ENCODE peak calls at places on chromosomes 7 and 10, in seven cellular contexts. One of them, this sample, is unnamed.
A peak's percentile ranks its signal among the peaks of the same experiment; 100 is the strongest.

GRCh38 chr10:29257106-29257783 is 31.6 kb upstream of the LYZL1 start:
- DNase-seq in PC-9: peak; percentile 81
- DNase-seq in A549: no peak
- DNase-seq in stomach: no peak
- DNase-seq in cardiac muscle cell: peak; percentile 62
- DNase-seq in A673: no peak
- DNase-seq in mammary epithelial cell: peak; percentile 40
- DNase-seq in this sample: peak; percentile 9

GRCh38 chr10:75008952-75009351 is 102.5 kb upstream of the SAMD8 start:
- DNase-seq in mammary epithelial cell: no peak
- DNase-seq in cardiac muscle cell: no peak
- DNase-seq in stomach: no peak
- DNase-seq in A549: no peak
- DNase-seq in PC-9: no peak
- DNase-seq in A673: no peak
- DNase-seq in this sample: no peak

GRCh38 chr10:77179015-77179695 is 458.5 kb downstream of the KCNMA1 start:
- DNase-seq in cardiac muscle cell: no peak
- DNase-seq in A673: peak; percentile 19
- DNase-seq in PC-9: peak; percentile 49
- DNase-seq in mammary epithelial cell: peak; percentile 77
- DNase-seq in stomach: no peak
- DNase-seq in A549: peak; percentile 29
- DNase-seq in this sample: peak; percentile 70

GRCh38 chr7:4830176-4830575 is 31.7 kb downstream of the PAPOLB start:
- DNase-seq in A673: peak; percentile 86
- DNase-seq in A549: peak; percentile 35
- DNase-seq in mammary epithelial cell: no peak
- DNase-seq in cardiac muscle cell: peak; percentile 90
- DNase-seq in stomach: peak; percentile 71
- DNase-seq in PC-9: no peak
- DNase-seq in this sample: no peak

GRCh38 chr10:131071721-131072120 is 239.8 kb downstream of the TCERG1L start:
- DNase-seq in A673: no peak
- DNase-seq in PC-9: no peak
- DNase-seq in A549: no peak
- DNase-seq in mammary epithelial cell: no peak
- DNase-seq in stomach: no peak
- DNase-seq in cardiac muscle cell: no peak
- DNase-seq in this sample: no peak

GRCh38 chr10:86251426-86251825 is 115.2 kb downstream of the GRID1 start:
- DNase-seq in mammary epithelial cell: no peak
- DNase-seq in A673: no peak
- DNase-seq in cardiac muscle cell: no peak
- DNase-seq in stomach: no peak
- DNase-seq in PC-9: no peak
- DNase-seq in A549: no peak
- DNase-seq in this sample: no peak

GRCh38 chr7:95549818-95550529 is 46.3 kb downstream of the PDK4 start:
- DNase-seq in PC-9: peak; percentile 97
- DNase-seq in stomach: peak; percentile 94
- DNase-seq in A673: peak; percentile 88
- DNase-seq in cardiac muscle cell: no peak
- DNase-seq in mammary epithelial cell: peak; percentile 86
- DNase-seq in A549: peak; percentile 74
- DNase-seq in this sample: peak; percentile 94

GRCh38 chr10:37263304-37263703 is 137.9 kb downstream of the ANKRD30A start:
- DNase-seq in cardiac muscle cell: no peak
- DNase-seq in A673: peak; percentile 5
- DNase-seq in A549: no peak
- DNase-seq in stomach: no peak
- DNase-seq in mammary epithelial cell: no peak
- DNase-seq in PC-9: no peak
- DNase-seq in this sample: no peak

GRCh38 chr7:83355143-83355542 is 192.5 kb upstream of the PCLO start:
- DNase-seq in stomach: no peak
- DNase-seq in A673: no peak
- DNase-seq in cardiac muscle cell: no peak
- DNase-seq in PC-9: no peak
- DNase-seq in A549: no peak
- DNase-seq in mammary epithelial cell: no peak
- DNase-seq in this sample: no peak

GRCh38 chr7:34133983-34134782 is 228.8 kb downstream of the BMPER start:
- DNase-seq in PC-9: no peak
- DNase-seq in A549: peak; percentile 64
- DNase-seq in mammary epithelial cell: peak; percentile 75
- DNase-seq in cardiac muscle cell: peak; percentile 76
- DNase-seq in A673: peak; percentile 81
- DNase-seq in stomach: peak; percentile 51
- DNase-seq in this sample: no peak

GRCh38 chr7:21690717-21691116 is 147.9 kb downstream of the DNAH11 start:
- DNase-seq in cardiac muscle cell: no peak
- DNase-seq in mammary epithelial cell: no peak
- DNase-seq in stomach: no peak
- DNase-seq in A673: no peak
- DNase-seq in A549: no peak
- DNase-seq in PC-9: no peak
- DNase-seq in this sample: no peak

GRCh38 chr7:139682136-139683013 is 95.4 kb downstream of the HIPK2 start:
- DNase-seq in A549: peak; percentile 41
- DNase-seq in A673: no peak
- DNase-seq in mammary epithelial cell: peak; percentile 90
- DNase-seq in cardiac muscle cell: peak; percentile 64
- DNase-seq in PC-9: no peak
- DNase-seq in stomach: no peak
- DNase-seq in this sample: no peak

GRCh38 chr10:65675236-65675635 is 1250.6 kb upstream of the LRRTM3 start:
- DNase-seq in stomach: no peak
- DNase-seq in cardiac muscle cell: no peak
- DNase-seq in A673: no peak
- DNase-seq in A549: no peak
- DNase-seq in mammary epithelial cell: no peak
- DNase-seq in PC-9: no peak
- DNase-seq in this sample: no peak

GRCh38 chr7:127792528-127793342 is 140.7 kb downstream of the SND1 start:
- DNase-seq in A673: peak; percentile 43
- DNase-seq in A549: peak; percentile 19
- DNase-seq in mammary epithelial cell: no peak
- DNase-seq in PC-9: no peak
- DNase-seq in stomach: peak; percentile 40
- DNase-seq in cardiac muscle cell: peak; percentile 26
- DNase-seq in this sample: no peak

GRCh38 chr10:78299861-78300453 is 266.3 kb downstream of the RPS24 start:
- DNase-seq in A673: no peak
- DNase-seq in stomach: no peak
- DNase-seq in A549: no peak
- DNase-seq in cardiac muscle cell: no peak
- DNase-seq in mammary epithelial cell: no peak
- DNase-seq in PC-9: no peak
- DNase-seq in this sample: no peak

GRCh38 chr10:96814264-96814663 is 17.8 kb upstream of the LCOR start:
- DNase-seq in mammary epithelial cell: peak; percentile 84
- DNase-seq in cardiac muscle cell: no peak
- DNase-seq in PC-9: peak; percentile 51
- DNase-seq in A673: no peak
- DNase-seq in stomach: no peak
- DNase-seq in A549: no peak
- DNase-seq in this sample: no peak

GRCh38 chr10:103781329-103782061 is 73.9 kb downstream of the SH3PXD2A start:
- DNase-seq in stomach: no peak
- DNase-seq in A673: peak; percentile 63
- DNase-seq in A549: peak; percentile 68
- DNase-seq in cardiac muscle cell: no peak
- DNase-seq in mammary epithelial cell: peak; percentile 99
- DNase-seq in PC-9: peak; percentile 92
- DNase-seq in this sample: no peak
- TF ChIP-seq CTCF in stomach: no peak
- TF ChIP-seq CTCF in A673: peak; percentile 41
- TF ChIP-seq CTCF in A549: peak; percentile 39
- TF ChIP-seq CTCF in cardiac muscle cell: peak; percentile 41
- TF ChIP-seq CTCF in mammary epithelial cell: peak; percentile 68
- TF ChIP-seq CTCF in PC-9: peak; percentile 59
- TF ChIP-seq CTCF in this sample: no peak

DNA sequence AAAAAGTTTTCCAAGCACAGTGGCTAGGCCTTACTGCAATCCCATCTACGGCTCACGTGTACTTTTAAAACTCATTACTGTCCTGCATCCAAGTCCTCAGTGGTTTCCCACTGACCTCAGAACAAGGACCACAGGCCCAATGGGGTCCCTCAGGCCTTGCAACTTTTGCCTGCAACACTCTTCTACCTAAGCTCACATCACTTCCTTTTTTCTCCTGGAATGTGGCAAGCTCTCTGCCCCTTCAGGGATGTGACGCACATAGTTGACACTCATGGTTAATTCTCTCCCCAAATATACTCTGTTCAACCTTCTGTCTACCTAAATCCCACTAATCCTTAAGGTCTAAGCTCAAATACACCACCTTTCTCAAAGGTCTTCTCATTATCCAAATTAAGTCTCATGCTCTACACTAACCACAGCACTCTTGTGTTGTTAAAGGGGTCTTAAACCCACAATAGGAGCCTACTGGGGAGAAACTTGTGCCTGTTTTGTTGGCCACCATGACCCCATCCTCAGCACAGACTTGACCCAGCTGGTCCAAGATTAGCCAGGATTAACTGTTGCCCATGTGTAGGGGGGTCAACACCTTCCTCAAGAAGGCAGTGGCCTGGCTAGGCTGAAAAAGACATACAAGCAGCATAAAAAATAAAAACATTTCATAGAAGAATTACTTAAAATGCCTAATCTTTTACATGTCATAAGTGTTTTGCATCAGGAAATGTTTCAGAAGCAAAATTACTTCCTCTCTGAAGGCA is 15.2 kb downstream of the HNRNPF start:
- DNase-seq in A673: no peak
- DNase-seq in mammary epithelial cell: no peak
- DNase-seq in PC-9: no peak
- DNase-seq in stomach: no peak
- DNase-seq in A549: no peak
- DNase-seq in cardiac muscle cell: no peak
- DNase-seq in this sample: no peak
- H3K4me3 ChIP-seq in A673: no peak overlapping the region
- H3K4me3 ChIP-seq in mammary epithelial cell: no peak overlapping the region
- H3K4me3 ChIP-seq in PC-9: no peak overlapping the region
- H3K4me3 ChIP-seq in stomach: no peak overlapping the region
- H3K4me3 ChIP-seq in A549: no peak overlapping the region
- H3K4me3 ChIP-seq in cardiac muscle cell: no peak overlapping the region
- H3K4me3 ChIP-seq in this sample: no peak overlapping the region

DNA sequence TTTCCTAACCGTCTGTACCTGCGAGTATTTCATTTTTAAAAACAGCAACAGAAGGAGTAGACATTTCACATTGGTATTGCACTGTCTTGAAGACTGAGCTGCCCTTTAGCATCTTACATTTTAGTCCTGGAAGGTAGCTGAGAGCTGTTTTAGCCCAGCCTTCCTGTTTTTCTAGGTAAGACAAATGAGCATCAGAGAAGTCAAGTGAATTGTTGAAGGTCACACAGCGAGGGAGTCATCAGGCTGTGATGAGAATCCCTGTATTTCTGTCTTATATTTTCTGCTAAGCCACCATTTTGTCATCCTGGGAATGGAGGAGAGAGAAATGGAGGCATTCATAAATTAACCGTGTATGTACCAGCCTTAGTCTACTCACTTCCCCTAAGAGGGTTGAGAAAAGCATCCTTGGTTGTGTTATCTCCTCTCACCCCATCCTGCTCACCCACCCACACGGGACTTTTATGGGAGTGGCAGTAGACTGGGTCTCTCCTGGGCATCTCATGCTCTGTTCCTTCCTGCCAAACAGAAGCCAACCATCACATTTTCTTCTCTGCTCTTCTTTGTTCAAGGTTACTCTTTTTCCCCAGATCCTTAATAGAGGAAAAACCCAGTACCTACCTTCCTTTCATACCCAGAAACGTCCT is 8.5 kb downstream of the RBM20 start:
- DNase-seq in cardiac muscle cell: no peak
- DNase-seq in stomach: no peak
- DNase-seq in mammary epithelial cell: no peak
- DNase-seq in PC-9: no peak
- DNase-seq in A673: no peak
- DNase-seq in A549: no peak
- DNase-seq in this sample: no peak
- H3K27ac ChIP-seq in cardiac muscle cell: no peak overlapping the region
- H3K27ac ChIP-seq in stomach: peak overlapping the region; percentile 68
- H3K27ac ChIP-seq in mammary epithelial cell: no peak overlapping the region
- H3K27ac ChIP-seq in PC-9: no peak overlapping the region
- H3K27ac ChIP-seq in A673: no peak overlapping the region
- H3K27ac ChIP-seq in A549: no peak overlapping the region
- H3K27ac ChIP-seq in this sample: peak overlapping the region; percentile 60

GRCh38 chr10:118542205-118542604 is 53.2 kb downstream of the PRLHR start:
- DNase-seq in stomach: no peak
- DNase-seq in A549: no peak
- DNase-seq in mammary epithelial cell: no peak
- DNase-seq in A673: no peak
- DNase-seq in PC-9: no peak
- DNase-seq in cardiac muscle cell: no peak
- DNase-seq in this sample: no peak

GRCh38 chr10:118545381-118545780 is 50.1 kb downstream of the PRLHR start:
- DNase-seq in PC-9: no peak
- DNase-seq in A673: no peak
- DNase-seq in stomach: no peak
- DNase-seq in cardiac muscle cell: no peak
- DNase-seq in mammary epithelial cell: no peak
- DNase-seq in A549: no peak
- DNase-seq in this sample: no peak

GRCh38 chr10:118542789-118543188 is 52.7 kb downstream of the PRLHR start:
- DNase-seq in mammary epithelial cell: no peak
- DNase-seq in A673: no peak
- DNase-seq in PC-9: no peak
- DNase-seq in cardiac muscle cell: no peak
- DNase-seq in A549: no peak
- DNase-seq in stomach: no peak
- DNase-seq in this sample: no peak

GRCh38 chr10:118544401-118544948 is 51.0 kb downstream of the PRLHR start:
- DNase-seq in PC-9: no peak
- DNase-seq in A673: no peak
- DNase-seq in stomach: no peak
- DNase-seq in A549: no peak
- DNase-seq in cardiac muscle cell: no peak
- DNase-seq in mammary epithelial cell: no peak
- DNase-seq in this sample: no peak

DNA sequence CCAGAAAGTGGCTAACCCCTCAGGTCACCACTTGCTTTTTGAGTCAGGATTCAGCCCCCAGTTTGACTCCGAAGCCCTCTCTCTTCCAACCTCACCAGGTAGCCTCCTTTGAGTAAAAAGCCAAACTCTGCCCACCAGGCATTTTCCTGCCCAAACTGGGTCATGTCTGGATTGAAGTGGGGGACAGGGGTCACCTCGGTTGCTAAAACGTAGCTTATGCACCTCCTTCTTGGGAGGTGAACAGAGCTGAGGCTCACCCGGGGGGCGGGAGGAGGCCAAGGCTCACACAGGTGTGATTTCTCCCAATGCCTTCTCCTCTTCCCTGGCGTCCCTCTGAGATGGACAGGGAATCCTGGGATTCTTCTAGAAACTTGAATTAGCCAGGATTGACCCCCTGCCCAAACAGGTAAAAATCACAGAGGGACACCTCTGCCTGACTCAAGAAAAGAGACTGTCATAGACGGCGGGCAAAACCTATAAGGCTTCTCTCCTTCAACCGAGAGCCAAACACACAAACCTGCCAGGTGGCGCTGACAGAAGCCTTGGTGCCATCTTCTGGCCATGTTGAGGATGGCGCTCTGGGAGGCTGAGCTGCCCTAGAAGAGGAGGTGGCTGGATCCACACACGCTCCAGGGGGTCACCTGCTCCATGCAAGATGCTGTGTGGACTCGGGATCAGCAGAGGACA is 51.6 kb downstream of the PRLHR start:
- DNase-seq in PC-9: peak; percentile 43
- DNase-seq in A673: peak; percentile 40
- DNase-seq in stomach: peak; percentile 38
- DNase-seq in A549: peak; percentile 69
- DNase-seq in cardiac muscle cell: peak; percentile 47
- DNase-seq in mammary epithelial cell: peak; percentile 58
- DNase-seq in this sample: no peak
- TF ChIP-seq CTCF in PC-9: peak; percentile 78
- TF ChIP-seq CTCF in A673: peak; percentile 68
- TF ChIP-seq CTCF in stomach: no peak
- TF ChIP-seq CTCF in A549: peak; percentile 63
- TF ChIP-seq CTCF in cardiac muscle cell: peak; percentile 60
- TF ChIP-seq CTCF in mammary epithelial cell: peak; percentile 97
- TF ChIP-seq CTCF in this sample: no peak

This sample was measured in thoracic aorta.